ENCODE peak calls at places on chromosomes 4 and X, in seven cellular contexts. One of them, this sample, is unnamed.

GRCh38 chr4:93384897-93385296 is 443.7 kb upstream of the ATOH1 start:
- DNase-seq in stimulated activated CD8-positive, alpha-beta memory T cell treated with anti-CD3 and anti-CD28 coated beads, Interleukin-7, amount 100 ng/mL, for 4 hours: no peak
- DNase-seq in LHCN-M2: no peak
- DNase-seq in activated T-cell treated with anti-CD3 and anti-CD28 coated beads, Interleukin-2, amount 50 U/mL, for 72 hours: no peak
- DNase-seq in right cardiac atrium: no peak
- DNase-seq in esophagus squamous epithelium: no peak
- DNase-seq in adipocyte: peak; percentile 49
- DNase-seq in this sample: no peak

GRCh38 chrX:118239471-118239870 is 106.4 kb upstream of the WDR44 start:
- DNase-seq in stimulated activated CD8-positive, alpha-beta memory T cell treated with anti-CD3 and anti-CD28 coated beads, Interleukin-7, amount 100 ng/mL, for 4 hours: no peak
- DNase-seq in LHCN-M2: no peak
- DNase-seq in activated T-cell treated with anti-CD3 and anti-CD28 coated beads, Interleukin-2, amount 50 U/mL, for 72 hours: no peak
- DNase-seq in right cardiac atrium: no peak
- DNase-seq in esophagus squamous epithelium: no peak
- DNase-seq in adipocyte: peak; percentile 27
- DNase-seq in this sample: no peak

GRCh38 chr4:94995684-94996394 is 238.1 kb downstream of the BMPR1B start:
- DNase-seq in stimulated activated CD8-positive, alpha-beta memory T cell treated with anti-CD3 and anti-CD28 coated beads, Interleukin-7, amount 100 ng/mL, for 4 hours: no peak
- DNase-seq in LHCN-M2: peak; percentile 62
- DNase-seq in activated T-cell treated with anti-CD3 and anti-CD28 coated beads, Interleukin-2, amount 50 U/mL, for 72 hours: peak; percentile 3
- DNase-seq in right cardiac atrium: no peak
- DNase-seq in esophagus squamous epithelium: no peak
- DNase-seq in adipocyte: peak; percentile 48
- DNase-seq in this sample: peak; percentile 76

GRCh38 chrX:154490021-154490413 is 412 bp downstream of the SLC10A3 start:
- DNase-seq in stimulated activated CD8-positive, alpha-beta memory T cell treated with anti-CD3 and anti-CD28 coated beads, Interleukin-7, amount 100 ng/mL, for 4 hours: no peak
- DNase-seq in LHCN-M2: peak; percentile 67
- DNase-seq in activated T-cell treated with anti-CD3 and anti-CD28 coated beads, Interleukin-2, amount 50 U/mL, for 72 hours: peak; percentile 46
- DNase-seq in right cardiac atrium: peak; percentile 69
- DNase-seq in esophagus squamous epithelium: no peak
- DNase-seq in adipocyte: peak; percentile 51
- DNase-seq in this sample: peak; percentile 14

GRCh38 chr4:147139455-147140198 is 194.0 kb upstream of the TTC29 start:
- DNase-seq in stimulated activated CD8-positive, alpha-beta memory T cell treated with anti-CD3 and anti-CD28 coated beads, Interleukin-7, amount 100 ng/mL, for 4 hours: no peak
- DNase-seq in LHCN-M2: no peak
- DNase-seq in activated T-cell treated with anti-CD3 and anti-CD28 coated beads, Interleukin-2, amount 50 U/mL, for 72 hours: no peak
- DNase-seq in right cardiac atrium: no peak
- DNase-seq in esophagus squamous epithelium: no peak
- DNase-seq in adipocyte: no peak
- DNase-seq in this sample: no peak

GRCh38 chr4:181308476-181309170 is 934.6 kb upstream of the TENM3 start:
- DNase-seq in stimulated activated CD8-positive, alpha-beta memory T cell treated with anti-CD3 and anti-CD28 coated beads, Interleukin-7, amount 100 ng/mL, for 4 hours: no peak
- DNase-seq in LHCN-M2: no peak
- DNase-seq in activated T-cell treated with anti-CD3 and anti-CD28 coated beads, Interleukin-2, amount 50 U/mL, for 72 hours: no peak
- DNase-seq in right cardiac atrium: no peak
- DNase-seq in esophagus squamous epithelium: no peak
- DNase-seq in adipocyte: no peak
- DNase-seq in this sample: peak; percentile 30

GRCh38 chr4:65738134-65738533 is 67.8 kb upstream of the EPHA5 start:
- DNase-seq in stimulated activated CD8-positive, alpha-beta memory T cell treated with anti-CD3 and anti-CD28 coated beads, Interleukin-7, amount 100 ng/mL, for 4 hours: no peak
- DNase-seq in LHCN-M2: no peak
- DNase-seq in activated T-cell treated with anti-CD3 and anti-CD28 coated beads, Interleukin-2, amount 50 U/mL, for 72 hours: no peak
- DNase-seq in right cardiac atrium: no peak
- DNase-seq in esophagus squamous epithelium: no peak
- DNase-seq in adipocyte: no peak
- DNase-seq in this sample: no peak

GRCh38 chr4:139685180-139685579 is 19.6 kb downstream of the MGST2 start:
- DNase-seq in stimulated activated CD8-positive, alpha-beta memory T cell treated with anti-CD3 and anti-CD28 coated beads, Interleukin-7, amount 100 ng/mL, for 4 hours: no peak
- DNase-seq in LHCN-M2: no peak
- DNase-seq in activated T-cell treated with anti-CD3 and anti-CD28 coated beads, Interleukin-2, amount 50 U/mL, for 72 hours: no peak
- DNase-seq in right cardiac atrium: no peak
- DNase-seq in esophagus squamous epithelium: no peak
- DNase-seq in adipocyte: no peak
- DNase-seq in this sample: no peak

GRCh38 chr4:169922632-169923276 is 103.4 kb downstream of the MFAP3L start:
- DNase-seq in stimulated activated CD8-positive, alpha-beta memory T cell treated with anti-CD3 and anti-CD28 coated beads, Interleukin-7, amount 100 ng/mL, for 4 hours: no peak
- DNase-seq in LHCN-M2: peak; percentile 42
- DNase-seq in activated T-cell treated with anti-CD3 and anti-CD28 coated beads, Interleukin-2, amount 50 U/mL, for 72 hours: no peak
- DNase-seq in right cardiac atrium: no peak
- DNase-seq in esophagus squamous epithelium: no peak
- DNase-seq in adipocyte: peak; percentile 70
- DNase-seq in this sample: no peak

GRCh38 chr4:147332101-147332500 is 148.8 kb upstream of the EDNRA start:
- DNase-seq in stimulated activated CD8-positive, alpha-beta memory T cell treated with anti-CD3 and anti-CD28 coated beads, Interleukin-7, amount 100 ng/mL, for 4 hours: no peak
- DNase-seq in LHCN-M2: no peak
- DNase-seq in activated T-cell treated with anti-CD3 and anti-CD28 coated beads, Interleukin-2, amount 50 U/mL, for 72 hours: no peak
- DNase-seq in right cardiac atrium: no peak
- DNase-seq in esophagus squamous epithelium: no peak
- DNase-seq in adipocyte: no peak
- DNase-seq in this sample: no peak

GRCh38 chr4:153267915-153268694 is 63.9 kb downstream of the TRIM2 start:
- DNase-seq in stimulated activated CD8-positive, alpha-beta memory T cell treated with anti-CD3 and anti-CD28 coated beads, Interleukin-7, amount 100 ng/mL, for 4 hours: no peak
- DNase-seq in LHCN-M2: no peak
- DNase-seq in activated T-cell treated with anti-CD3 and anti-CD28 coated beads, Interleukin-2, amount 50 U/mL, for 72 hours: no peak
- DNase-seq in right cardiac atrium: no peak
- DNase-seq in esophagus squamous epithelium: no peak
- DNase-seq in adipocyte: no peak
- DNase-seq in this sample: no peak

GRCh38 chrX:111869639-111870034 is 6.3 kb upstream of the TRPC5OS start:
- DNase-seq in stimulated activated CD8-positive, alpha-beta memory T cell treated with anti-CD3 and anti-CD28 coated beads, Interleukin-7, amount 100 ng/mL, for 4 hours: no peak
- DNase-seq in LHCN-M2: no peak
- DNase-seq in activated T-cell treated with anti-CD3 and anti-CD28 coated beads, Interleukin-2, amount 50 U/mL, for 72 hours: peak; percentile 7
- DNase-seq in right cardiac atrium: no peak
- DNase-seq in esophagus squamous epithelium: no peak
- DNase-seq in adipocyte: peak; percentile 71
- DNase-seq in this sample: peak; percentile 60

GRCh38 chr4:929970-930625 is 2.0 kb downstream of the GAK start:
- DNase-seq in stimulated activated CD8-positive, alpha-beta memory T cell treated with anti-CD3 and anti-CD28 coated beads, Interleukin-7, amount 100 ng/mL, for 4 hours: no peak
- DNase-seq in LHCN-M2: no peak
- DNase-seq in activated T-cell treated with anti-CD3 and anti-CD28 coated beads, Interleukin-2, amount 50 U/mL, for 72 hours: no peak
- DNase-seq in right cardiac atrium: no peak
- DNase-seq in esophagus squamous epithelium: no peak
- DNase-seq in adipocyte: peak; percentile 55
- DNase-seq in this sample: no peak

GRCh38 chr4:88706574-88706973 is 8.9 kb upstream of the NAP1L5 start:
- DNase-seq in stimulated activated CD8-positive, alpha-beta memory T cell treated with anti-CD3 and anti-CD28 coated beads, Interleukin-7, amount 100 ng/mL, for 4 hours: no peak
- DNase-seq in LHCN-M2: peak; percentile 80
- DNase-seq in activated T-cell treated with anti-CD3 and anti-CD28 coated beads, Interleukin-2, amount 50 U/mL, for 72 hours: no peak
- DNase-seq in right cardiac atrium: peak; percentile 50
- DNase-seq in esophagus squamous epithelium: no peak
- DNase-seq in adipocyte: peak; percentile 81
- DNase-seq in this sample: peak; percentile 82

GRCh38 chr4:86856896-86857295 is 7.7 kb upstream of the SLC10A6 start:
- DNase-seq in stimulated activated CD8-positive, alpha-beta memory T cell treated with anti-CD3 and anti-CD28 coated beads, Interleukin-7, amount 100 ng/mL, for 4 hours: no peak
- DNase-seq in LHCN-M2: no peak
- DNase-seq in activated T-cell treated with anti-CD3 and anti-CD28 coated beads, Interleukin-2, amount 50 U/mL, for 72 hours: no peak
- DNase-seq in right cardiac atrium: no peak
- DNase-seq in esophagus squamous epithelium: no peak
- DNase-seq in adipocyte: peak; percentile 13
- DNase-seq in this sample: no peak

GRCh38 chr4:10296730-10297129 is 160.5 kb downstream of the ZNF518B start:
- DNase-seq in stimulated activated CD8-positive, alpha-beta memory T cell treated with anti-CD3 and anti-CD28 coated beads, Interleukin-7, amount 100 ng/mL, for 4 hours: no peak
- DNase-seq in LHCN-M2: no peak
- DNase-seq in activated T-cell treated with anti-CD3 and anti-CD28 coated beads, Interleukin-2, amount 50 U/mL, for 72 hours: no peak
- DNase-seq in right cardiac atrium: no peak
- DNase-seq in esophagus squamous epithelium: no peak
- DNase-seq in adipocyte: peak; percentile 16
- DNase-seq in this sample: no peak

GRCh38 chrX:136204571-136204970 is 46.6 kb downstream of the MAP7D3 start:
- DNase-seq in stimulated activated CD8-positive, alpha-beta memory T cell treated with anti-CD3 and anti-CD28 coated beads, Interleukin-7, amount 100 ng/mL, for 4 hours: no peak
- DNase-seq in LHCN-M2: peak; percentile 70
- DNase-seq in activated T-cell treated with anti-CD3 and anti-CD28 coated beads, Interleukin-2, amount 50 U/mL, for 72 hours: no peak
- DNase-seq in right cardiac atrium: no peak
- DNase-seq in esophagus squamous epithelium: no peak
- DNase-seq in adipocyte: peak; percentile 70
- DNase-seq in this sample: no peak

GRCh38 chr4:155164705-155165104 is 43.7 kb upstream of the NPY2R start:
- DNase-seq in stimulated activated CD8-positive, alpha-beta memory T cell treated with anti-CD3 and anti-CD28 coated beads, Interleukin-7, amount 100 ng/mL, for 4 hours: no peak
- DNase-seq in LHCN-M2: no peak
- DNase-seq in activated T-cell treated with anti-CD3 and anti-CD28 coated beads, Interleukin-2, amount 50 U/mL, for 72 hours: no peak
- DNase-seq in right cardiac atrium: no peak
- DNase-seq in esophagus squamous epithelium: no peak
- DNase-seq in adipocyte: no peak
- DNase-seq in this sample: no peak

GRCh38 chr4:101205878-101206277 is 141.4 kb downstream of the PPP3CA start:
- DNase-seq in stimulated activated CD8-positive, alpha-beta memory T cell treated with anti-CD3 and anti-CD28 coated beads, Interleukin-7, amount 100 ng/mL, for 4 hours: peak; percentile 31
- DNase-seq in LHCN-M2: peak; percentile 80
- DNase-seq in activated T-cell treated with anti-CD3 and anti-CD28 coated beads, Interleukin-2, amount 50 U/mL, for 72 hours: peak; percentile 61
- DNase-seq in right cardiac atrium: no peak
- DNase-seq in esophagus squamous epithelium: no peak
- DNase-seq in adipocyte: no peak
- DNase-seq in this sample: no peak

GRCh38 chr4:88276952-88277710 is 7.2 kb downstream of the PPM1K start:
- DNase-seq in stimulated activated CD8-positive, alpha-beta memory T cell treated with anti-CD3 and anti-CD28 coated beads, Interleukin-7, amount 100 ng/mL, for 4 hours: no peak
- DNase-seq in LHCN-M2: peak; percentile 7
- DNase-seq in activated T-cell treated with anti-CD3 and anti-CD28 coated beads, Interleukin-2, amount 50 U/mL, for 72 hours: no peak
- DNase-seq in right cardiac atrium: no peak
- DNase-seq in esophagus squamous epithelium: no peak
- DNase-seq in adipocyte: no peak
- DNase-seq in this sample: no peak

GRCh38 chr4:11894976-11895375 is 466.3 kb upstream of the HS3ST1 start:
- DNase-seq in stimulated activated CD8-positive, alpha-beta memory T cell treated with anti-CD3 and anti-CD28 coated beads, Interleukin-7, amount 100 ng/mL, for 4 hours: no peak
- DNase-seq in LHCN-M2: no peak
- DNase-seq in activated T-cell treated with anti-CD3 and anti-CD28 coated beads, Interleukin-2, amount 50 U/mL, for 72 hours: no peak
- DNase-seq in right cardiac atrium: no peak
- DNase-seq in esophagus squamous epithelium: no peak
- DNase-seq in adipocyte: no peak
- DNase-seq in this sample: no peak

GRCh38 chr4:119536572-119537528 is 91.8 kb downstream of the PDE5A start:
- DNase-seq in stimulated activated CD8-positive, alpha-beta memory T cell treated with anti-CD3 and anti-CD28 coated beads, Interleukin-7, amount 100 ng/mL, for 4 hours: no peak
- DNase-seq in LHCN-M2: peak; percentile 26
- DNase-seq in activated T-cell treated with anti-CD3 and anti-CD28 coated beads, Interleukin-2, amount 50 U/mL, for 72 hours: no peak
- DNase-seq in right cardiac atrium: no peak
- DNase-seq in esophagus squamous epithelium: no peak
- DNase-seq in adipocyte: peak; percentile 81
- DNase-seq in this sample: no peak

GRCh38 chrX:144791298-144791697 is 456.0 kb upstream of the SPANXN1 start:
- DNase-seq in stimulated activated CD8-positive, alpha-beta memory T cell treated with anti-CD3 and anti-CD28 coated beads, Interleukin-7, amount 100 ng/mL, for 4 hours: no peak
- DNase-seq in LHCN-M2: no peak
- DNase-seq in activated T-cell treated with anti-CD3 and anti-CD28 coated beads, Interleukin-2, amount 50 U/mL, for 72 hours: no peak
- DNase-seq in right cardiac atrium: no peak
- DNase-seq in esophagus squamous epithelium: no peak
- DNase-seq in adipocyte: no peak
- DNase-seq in this sample: no peak

GRCh38 chr4:108052511-108052910 is 62.8 kb downstream of the HADH start:
- DNase-seq in stimulated activated CD8-positive, alpha-beta memory T cell treated with anti-CD3 and anti-CD28 coated beads, Interleukin-7, amount 100 ng/mL, for 4 hours: no peak
- DNase-seq in LHCN-M2: no peak
- DNase-seq in activated T-cell treated with anti-CD3 and anti-CD28 coated beads, Interleukin-2, amount 50 U/mL, for 72 hours: no peak
- DNase-seq in right cardiac atrium: no peak
- DNase-seq in esophagus squamous epithelium: no peak
- DNase-seq in adipocyte: no peak
- DNase-seq in this sample: no peak

GRCh38 chrX:55907968-55908607 is 190.5 kb downstream of the RRAGB start:
- DNase-seq in stimulated activated CD8-positive, alpha-beta memory T cell treated with anti-CD3 and anti-CD28 coated beads, Interleukin-7, amount 100 ng/mL, for 4 hours: no peak
- DNase-seq in LHCN-M2: peak; percentile 59
- DNase-seq in activated T-cell treated with anti-CD3 and anti-CD28 coated beads, Interleukin-2, amount 50 U/mL, for 72 hours: peak; percentile 64
- DNase-seq in right cardiac atrium: peak; percentile 77
- DNase-seq in esophagus squamous epithelium: no peak
- DNase-seq in adipocyte: peak; percentile 6
- DNase-seq in this sample: peak; percentile 39

GRCh38 chr4:41176357-41176756 is 38.0 kb downstream of the APBB2 start:
- DNase-seq in stimulated activated CD8-positive, alpha-beta memory T cell treated with anti-CD3 and anti-CD28 coated beads, Interleukin-7, amount 100 ng/mL, for 4 hours: no peak
- DNase-seq in LHCN-M2: peak; percentile 73
- DNase-seq in activated T-cell treated with anti-CD3 and anti-CD28 coated beads, Interleukin-2, amount 50 U/mL, for 72 hours: no peak
- DNase-seq in right cardiac atrium: no peak
- DNase-seq in esophagus squamous epithelium: no peak
- DNase-seq in adipocyte: peak; percentile 85
- DNase-seq in this sample: no peak

GRCh38 chrX:41209853-41210252 is 124.1 kb upstream of the DDX3X start:
- DNase-seq in stimulated activated CD8-positive, alpha-beta memory T cell treated with anti-CD3 and anti-CD28 coated beads, Interleukin-7, amount 100 ng/mL, for 4 hours: no peak
- DNase-seq in LHCN-M2: no peak
- DNase-seq in activated T-cell treated with anti-CD3 and anti-CD28 coated beads, Interleukin-2, amount 50 U/mL, for 72 hours: no peak
- DNase-seq in right cardiac atrium: no peak
- DNase-seq in esophagus squamous epithelium: no peak
- DNase-seq in adipocyte: no peak
- DNase-seq in this sample: no peak

GRCh38 chr4:5992171-5993062 is 25.8 kb downstream of the C4orf50 start:
- DNase-seq in stimulated activated CD8-positive, alpha-beta memory T cell treated with anti-CD3 and anti-CD28 coated beads, Interleukin-7, amount 100 ng/mL, for 4 hours: no peak
- DNase-seq in LHCN-M2: no peak
- DNase-seq in activated T-cell treated with anti-CD3 and anti-CD28 coated beads, Interleukin-2, amount 50 U/mL, for 72 hours: no peak
- DNase-seq in right cardiac atrium: no peak
- DNase-seq in esophagus squamous epithelium: no peak
- DNase-seq in adipocyte: no peak
- DNase-seq in this sample: no peak

GRCh38 chrX:103687696-103688191 is 1.2 kb upstream of the MORF4L2 start:
- DNase-seq in stimulated activated CD8-positive, alpha-beta memory T cell treated with anti-CD3 and anti-CD28 coated beads, Interleukin-7, amount 100 ng/mL, for 4 hours: peak; percentile 6
- DNase-seq in LHCN-M2: peak; percentile 76
- DNase-seq in activated T-cell treated with anti-CD3 and anti-CD28 coated beads, Interleukin-2, amount 50 U/mL, for 72 hours: peak; percentile 38
- DNase-seq in right cardiac atrium: peak; percentile 72
- DNase-seq in esophagus squamous epithelium: no peak
- DNase-seq in adipocyte: peak; percentile 84
- DNase-seq in this sample: peak; percentile 83

GRCh38 chr4:11165052-11165451 is 263.6 kb downstream of the HS3ST1 start:
- DNase-seq in stimulated activated CD8-positive, alpha-beta memory T cell treated with anti-CD3 and anti-CD28 coated beads, Interleukin-7, amount 100 ng/mL, for 4 hours: no peak
- DNase-seq in LHCN-M2: peak; percentile 3
- DNase-seq in activated T-cell treated with anti-CD3 and anti-CD28 coated beads, Interleukin-2, amount 50 U/mL, for 72 hours: no peak
- DNase-seq in right cardiac atrium: no peak
- DNase-seq in esophagus squamous epithelium: no peak
- DNase-seq in adipocyte: no peak
- DNase-seq in this sample: no peak

GRCh38 chr4:105305019-105305836 is 158.6 kb downstream of the TET2 start:
- DNase-seq in stimulated activated CD8-positive, alpha-beta memory T cell treated with anti-CD3 and anti-CD28 coated beads, Interleukin-7, amount 100 ng/mL, for 4 hours: no peak
- DNase-seq in LHCN-M2: no peak
- DNase-seq in activated T-cell treated with anti-CD3 and anti-CD28 coated beads, Interleukin-2, amount 50 U/mL, for 72 hours: peak; percentile 8
- DNase-seq in right cardiac atrium: no peak
- DNase-seq in esophagus squamous epithelium: no peak
- DNase-seq in adipocyte: no peak
- DNase-seq in this sample: no peak

This sample was measured in NCI-H510A treated with DMSO at 0.1 percent for 48 hours.